ENCODE peak calls at places on chromosomes 3 and 15, in four cellular contexts. One of them, this sample, is unnamed.

GRCh38 chr15:74438696-74439316 is 5.0 kb upstream of the SEMA7A start:
- DNase-seq in upper lobe of right lung: peak
- DNase-seq in tibial nerve: peak
- DNase-seq in fibroblast of lung: peak
- DNase-seq in this sample: peak

GRCh38 chr15:51888593-51889195 is 59.2 kb downstream of the TMOD3 start:
- DNase-seq in upper lobe of right lung: no peak
- DNase-seq in tibial nerve: no peak
- DNase-seq in fibroblast of lung: no peak
- DNase-seq in this sample: peak

GRCh38 chr3:177725165-177725564 is 527.9 kb upstream of the TBL1XR1 start:
- DNase-seq in upper lobe of right lung: no peak
- DNase-seq in tibial nerve: no peak
- DNase-seq in fibroblast of lung: no peak
- DNase-seq in this sample: no peak

GRCh38 chr3:107969994-107970896 is 120.6 kb downstream of the CD47 start:
- DNase-seq in upper lobe of right lung: no peak
- DNase-seq in tibial nerve: no peak
- DNase-seq in fibroblast of lung: peak
- DNase-seq in this sample: peak

GRCh38 chr3:9704343-9705322 is 1.0 kb downstream of the CPNE9 start:
- DNase-seq in upper lobe of right lung: peak
- DNase-seq in tibial nerve: no peak
- DNase-seq in fibroblast of lung: peak
- DNase-seq in this sample: peak

GRCh38 chr15:57340673-57341259 is 35.5 kb upstream of the CGNL1 start:
- DNase-seq in upper lobe of right lung: peak
- DNase-seq in tibial nerve: peak
- DNase-seq in fibroblast of lung: peak
- DNase-seq in this sample: peak

GRCh38 chr3:128714887-128715496 is 11.0 kb upstream of the RAB7A start:
- DNase-seq in upper lobe of right lung: peak
- DNase-seq in tibial nerve: no peak
- DNase-seq in fibroblast of lung: no peak
- DNase-seq in this sample: no peak

GRCh38 chr15:33298631-33299030 is 12.1 kb upstream of the RYR3 start:
- DNase-seq in upper lobe of right lung: no peak
- DNase-seq in tibial nerve: no peak
- DNase-seq in fibroblast of lung: no peak
- DNase-seq in this sample: no peak

GRCh38 chr3:8629151-8630021 is 15.2 kb downstream of the SSUH2 start:
- DNase-seq in upper lobe of right lung: peak
- DNase-seq in tibial nerve: peak
- DNase-seq in fibroblast of lung: peak
- DNase-seq in this sample: peak

GRCh38 chr15:54803139-54803808 is 393.5 kb downstream of the RSL24D1 start:
- DNase-seq in upper lobe of right lung: no peak
- DNase-seq in tibial nerve: no peak
- DNase-seq in fibroblast of lung: no peak
- DNase-seq in this sample: no peak

GRCh38 chr15:89928421-89928820 is 15.7 kb upstream of the ARPIN start:
- DNase-seq in upper lobe of right lung: no peak
- DNase-seq in tibial nerve: no peak
- DNase-seq in fibroblast of lung: no peak
- DNase-seq in this sample: no peak

GRCh38 chr3:188916934-188917391 is 254.8 kb upstream of the TPRG1 start:
- DNase-seq in upper lobe of right lung: no peak
- DNase-seq in tibial nerve: no peak
- DNase-seq in fibroblast of lung: peak
- DNase-seq in this sample: no peak

GRCh38 chr15:73370151-73370550 is 1.4 kb upstream of the HCN4 start:
- DNase-seq in upper lobe of right lung: no peak
- DNase-seq in tibial nerve: no peak
- DNase-seq in fibroblast of lung: no peak
- DNase-seq in this sample: peak

GRCh38 chr15:31227954-31228542 is 98.6 kb upstream of the KLF13 start:
- DNase-seq in upper lobe of right lung: no peak
- DNase-seq in tibial nerve: no peak
- DNase-seq in fibroblast of lung: no peak
- DNase-seq in this sample: no peak

GRCh38 chr3:187878776-187879524 is 133.7 kb upstream of the BCL6 start:
- DNase-seq in upper lobe of right lung: no peak
- DNase-seq in tibial nerve: no peak
- DNase-seq in fibroblast of lung: peak
- DNase-seq in this sample: peak

GRCh38 chr15:35874260-35874905 is 328.4 kb upstream of the DPH6 start:
- DNase-seq in upper lobe of right lung: no peak
- DNase-seq in tibial nerve: peak
- DNase-seq in fibroblast of lung: peak
- DNase-seq in this sample: peak

GRCh38 chr3:157166559-157166958 is 6.6 kb upstream of the CCNL1 start:
- DNase-seq in upper lobe of right lung: no peak
- DNase-seq in tibial nerve: no peak
- DNase-seq in fibroblast of lung: no peak
- DNase-seq in this sample: no peak

GRCh38 chr3:72569754-72570440 is 278.3 kb downstream of the SHQ1 start:
- DNase-seq in upper lobe of right lung: no peak
- DNase-seq in tibial nerve: no peak
- DNase-seq in fibroblast of lung: no peak
- DNase-seq in this sample: no peak

GRCh38 chr15:90002428-90002844 is 1.3 kb downstream of the ZNF710 start:
- DNase-seq in upper lobe of right lung: peak
- DNase-seq in tibial nerve: no peak
- DNase-seq in fibroblast of lung: peak
- DNase-seq in this sample: peak

GRCh38 chr3:124859025-124859424 is 28.1 kb downstream of the ITGB5 start:
- DNase-seq in upper lobe of right lung: no peak
- DNase-seq in tibial nerve: no peak
- DNase-seq in fibroblast of lung: peak
- DNase-seq in this sample: peak

GRCh38 chr15:44569316-44569715 is 32.4 kb downstream of the EIF3J start:
- DNase-seq in upper lobe of right lung: no peak
- DNase-seq in tibial nerve: no peak
- DNase-seq in fibroblast of lung: no peak
- DNase-seq in this sample: no peak

GRCh38 chr15:71780349-71780976 is 29.9 kb upstream of the NR2E3 start:
- DNase-seq in upper lobe of right lung: no peak
- DNase-seq in tibial nerve: no peak
- DNase-seq in fibroblast of lung: peak
- DNase-seq in this sample: peak

GRCh38 chr3:38561746-38562466 is 65.8 kb downstream of the EXOG start:
- DNase-seq in upper lobe of right lung: peak
- DNase-seq in tibial nerve: no peak
- DNase-seq in fibroblast of lung: no peak
- DNase-seq in this sample: no peak

GRCh38 chr15:61715082-61715481 is 345.2 kb downstream of the VPS13C start:
- DNase-seq in upper lobe of right lung: no peak
- DNase-seq in tibial nerve: no peak
- DNase-seq in fibroblast of lung: peak
- DNase-seq in this sample: no peak

GRCh38 chr3:151976211-151977050 is 103.0 kb downstream of the SUCNR1 start:
- DNase-seq in upper lobe of right lung: no peak
- DNase-seq in tibial nerve: no peak
- DNase-seq in fibroblast of lung: peak
- DNase-seq in this sample: peak

GRCh38 chr3:184788751-184789150 is 23.2 kb upstream of the VPS8 start:
- DNase-seq in upper lobe of right lung: no peak
- DNase-seq in tibial nerve: no peak
- DNase-seq in fibroblast of lung: peak
- DNase-seq in this sample: no peak

GRCh38 chr3:149536429-149536828 is 61.9 kb downstream of the TM4SF4 start:
- DNase-seq in upper lobe of right lung: peak
- DNase-seq in tibial nerve: no peak
- DNase-seq in fibroblast of lung: peak
- DNase-seq in this sample: peak

GRCh38 chr3:129482721-129483120 is 42.7 kb downstream of the IFT122 start:
- DNase-seq in upper lobe of right lung: no peak
- DNase-seq in tibial nerve: no peak
- DNase-seq in fibroblast of lung: no peak
- DNase-seq in this sample: no peak

GRCh38 chr3:72848703-72849081 is 447 bp upstream of the SHQ1 start:
- DNase-seq in upper lobe of right lung: no peak
- DNase-seq in tibial nerve: peak
- DNase-seq in fibroblast of lung: peak
- DNase-seq in this sample: peak

GRCh38 chr3:113214917-113215595 is 3.7 kb downstream of the BOC start:
- DNase-seq in upper lobe of right lung: no peak
- DNase-seq in tibial nerve: no peak
- DNase-seq in fibroblast of lung: peak
- DNase-seq in this sample: peak

GRCh38 chr3:113212155-113212844 is 943 bp downstream of the BOC start:
- DNase-seq in upper lobe of right lung: no peak
- DNase-seq in tibial nerve: no peak
- DNase-seq in fibroblast of lung: peak
- DNase-seq in this sample: peak

GRCh38 chr3:113212845-113213375 is 1.6 kb downstream of the BOC start:
- DNase-seq in upper lobe of right lung: no peak
- DNase-seq in tibial nerve: no peak
- DNase-seq in fibroblast of lung: no peak
- DNase-seq in this sample: no peak

GRCh38 chr3:113216393-113216792 is 5.0 kb downstream of the BOC start:
- DNase-seq in upper lobe of right lung: no peak
- DNase-seq in tibial nerve: no peak
- DNase-seq in fibroblast of lung: no peak
- DNase-seq in this sample: no peak

DNA sequence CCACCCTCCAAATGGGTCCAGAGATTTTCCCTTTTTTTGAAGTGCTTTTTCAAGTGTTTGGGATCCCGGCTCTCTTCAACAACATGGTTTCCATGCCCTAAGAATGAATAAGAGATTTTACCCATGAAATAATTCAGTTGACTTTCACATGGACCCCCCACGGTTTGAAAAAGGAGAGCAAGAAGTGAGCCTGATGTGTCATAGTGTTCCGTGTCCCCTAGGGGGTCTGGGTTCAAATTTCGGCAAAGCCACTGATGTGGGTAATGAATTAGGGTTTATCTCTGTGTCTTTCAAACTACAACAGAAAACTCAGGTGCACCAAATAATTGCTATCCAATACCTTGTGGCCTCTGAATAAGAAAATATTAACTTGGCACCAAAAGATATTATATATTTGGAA is 2.9 kb downstream of the BOC start:
- DNase-seq in upper lobe of right lung: no peak
- DNase-seq in tibial nerve: no peak
- DNase-seq in fibroblast of lung: no peak
- DNase-seq in this sample: no peak
- TF ChIP-seq CTCF in upper lobe of right lung: no peak
- TF ChIP-seq CTCF in tibial nerve: no peak
- TF ChIP-seq CTCF in fibroblast of lung: no peak
- TF ChIP-seq CTCF in this sample: no peak

GRCh38 chr15:79032656-79033055 is 57.9 kb downstream of the RASGRF1 start:
- DNase-seq in upper lobe of right lung: no peak
- DNase-seq in tibial nerve: no peak
- DNase-seq in fibroblast of lung: no peak
- DNase-seq in this sample: no peak
- TF ChIP-seq CTCF in upper lobe of right lung: no peak
- TF ChIP-seq CTCF in tibial nerve: no peak
- TF ChIP-seq CTCF in fibroblast of lung: no peak
- TF ChIP-seq CTCF in this sample: no peak

GRCh38 chr15:41562784-41563198 is 3.8 kb downstream of the TYRO3 start:
- DNase-seq in upper lobe of right lung: no peak
- DNase-seq in tibial nerve: no peak
- DNase-seq in fibroblast of lung: peak
- DNase-seq in this sample: peak

GRCh38 chr15:41561104-41561776 is 2.2 kb downstream of the TYRO3 start:
- DNase-seq in upper lobe of right lung: no peak
- DNase-seq in tibial nerve: no peak
- DNase-seq in fibroblast of lung: no peak
- DNase-seq in this sample: no peak

GRCh38 chr15:41562258-41562657 is 3.2 kb downstream of the TYRO3 start:
- DNase-seq in upper lobe of right lung: no peak
- DNase-seq in tibial nerve: no peak
- DNase-seq in fibroblast of lung: no peak
- DNase-seq in this sample: peak

GRCh38 chr15:41559489-41560177 is 621 bp downstream of the TYRO3 start:
- DNase-seq in upper lobe of right lung: no peak
- DNase-seq in tibial nerve: no peak
- DNase-seq in fibroblast of lung: no peak
- DNase-seq in this sample: no peak

GRCh38 chr15:41561777-41562145 is 2.7 kb downstream of the TYRO3 start:
- DNase-seq in upper lobe of right lung: no peak
- DNase-seq in tibial nerve: peak
- DNase-seq in fibroblast of lung: peak
- DNase-seq in this sample: peak
- TF ChIP-seq CTCF in upper lobe of right lung: no peak
- TF ChIP-seq CTCF in tibial nerve: peak
- TF ChIP-seq CTCF in fibroblast of lung: peak
- TF ChIP-seq CTCF in this sample: peak

DNA sequence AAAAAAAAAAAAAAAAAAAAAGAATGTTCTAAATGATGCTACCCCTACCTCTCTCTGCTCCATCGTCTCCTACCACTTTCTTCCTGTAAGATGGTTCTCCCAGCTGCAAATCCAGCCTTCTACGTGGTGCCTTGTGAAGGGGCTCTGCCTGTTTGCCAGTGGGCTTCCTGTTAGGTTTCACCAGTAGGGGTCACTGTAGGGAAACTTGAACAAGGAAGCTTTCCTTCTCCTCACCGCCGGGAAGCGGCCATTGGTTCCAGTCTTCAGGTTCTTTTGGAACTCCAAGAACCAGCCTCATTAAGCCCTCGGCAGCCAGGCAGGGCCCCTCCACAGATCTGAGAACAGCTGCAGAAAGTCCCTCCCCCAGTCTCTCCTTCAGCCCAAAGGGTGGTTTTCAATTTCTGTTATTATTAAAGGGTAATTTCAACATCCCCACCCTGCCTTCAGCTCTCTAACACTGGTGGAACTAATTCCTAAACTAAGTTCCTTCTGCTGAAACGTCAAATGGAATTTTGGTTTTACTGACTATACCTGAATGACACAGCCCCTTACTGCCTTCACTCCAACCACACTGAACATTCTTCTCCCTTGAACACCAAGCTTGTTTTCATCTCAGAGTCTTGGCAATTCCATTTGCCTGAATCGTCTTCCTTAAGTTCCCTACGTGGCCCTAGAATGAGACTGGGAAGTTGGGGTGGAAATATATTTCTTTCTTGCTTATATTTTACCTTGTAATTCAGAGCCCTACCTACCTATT is 13.5 kb downstream of the MCCC1 start:
- DNase-seq in upper lobe of right lung: peak
- DNase-seq in tibial nerve: no peak
- DNase-seq in fibroblast of lung: peak
- DNase-seq in this sample: peak
- TF ChIP-seq CTCF in upper lobe of right lung: peak
- TF ChIP-seq CTCF in tibial nerve: no peak
- TF ChIP-seq CTCF in fibroblast of lung: no peak
- TF ChIP-seq CTCF in this sample: peak

This sample was measured in choroid plexus epithelial cell.